ENCODE peak calls at places on chromosomes 7 and 10, in six cellular contexts. U is GM12878, Y is SK-N-SH, D is K562, W is HCT116, H is H1. N is an unnamed sample.

GRCh38 chr7:126574838-126575250 is 677.9 kb downstream of the GRM8 start:
- DNase-seq in U (no peak), Y (no peak), D (no peak), W (peak), H (no peak), N (peak)

GRCh38 chr7:99311702-99312101 is 14.0 kb upstream of the ARPC1A start:
- DNase-seq in U (no peak), Y (no peak), D (no peak), W (no peak), H (no peak), N (no peak)

GRCh38 chr7:132646064-132646463 is 69.8 kb upstream of the PLXNA4 start:
- DNase-seq in U (no peak), Y (no peak), D (no peak), W (no peak), H (peak), N (no peak)

GRCh38 chr7:141462958-141463357 is 88.3 kb upstream of the AGK start:
- DNase-seq in U (no peak), Y (no peak), D (no peak), W (no peak), H (no peak), N (no peak)

GRCh38 chr10:60646966-60647796 is 131.1 kb upstream of the CDK1 start:
- DNase-seq in U (peak), Y (peak), D (peak), W (peak), H (no peak), N (peak)

GRCh38 chr7:93092757-93093370 is 24.9 kb downstream of the SAMD9 start:
- DNase-seq in U (no peak), Y (no peak), D (no peak), W (peak), H (no peak), N (peak)

GRCh38 chr10:119104653-119105024 is 726 bp downstream of the DENND10 start:
- DNase-seq in U (no peak), Y (no peak), D (no peak), W (no peak), H (peak), N (no peak)

GRCh38 chr10:110226926-110227641 is 19.7 kb downstream of the MXI1 start:
- DNase-seq in U (no peak), Y (no peak), D (peak), W (peak), H (peak), N (no peak)

GRCh38 chr10:78360284-78360683 is 326.6 kb downstream of the RPS24 start:
- DNase-seq in U (no peak), Y (no peak), D (no peak), W (no peak), H (no peak), N (no peak)

GRCh38 chr7:48139461-48139860 is 31.8 kb upstream of the ABCA13 start:
- DNase-seq in U (no peak), Y (no peak), D (no peak), W (peak), H (no peak), N (no peak)

GRCh38 chr7:16684935-16685334 is 39.0 kb downstream of the BZW2 start:
- DNase-seq in U (no peak), Y (no peak), D (no peak), W (no peak), H (no peak), N (no peak)

GRCh38 chr10:132985546-132985900 is 43.2 kb upstream of the CFAP46 start:
- DNase-seq in U (no peak), Y (no peak), D (no peak), W (no peak), H (no peak), N (no peak)

GRCh38 chr10:102738692-102739121 is 5.0 kb upstream of the WBP1L start:
- DNase-seq in U (no peak), Y (no peak), D (no peak), W (no peak), H (no peak), N (no peak)

GRCh38 chr10:42732266-42732665 is 50.3 kb upstream of the BMS1 start:
- DNase-seq in U (no peak), Y (no peak), D (no peak), W (no peak), H (no peak), N (no peak)

GRCh38 chr10:42738669-42739068 is 43.9 kb upstream of the BMS1 start:
- DNase-seq in U (no peak), Y (no peak), D (no peak), W (no peak), H (no peak), N (no peak)

GRCh38 chr10:42734537-42734936 is 48.1 kb upstream of the BMS1 start:
- DNase-seq in U (no peak), Y (no peak), D (no peak), W (no peak), H (no peak), N (no peak)
- TF ChIP-seq SIN3A in U (no peak), Y (no peak), D (no peak), W (no peak), H (no peak), N (no peak)

DNA sequence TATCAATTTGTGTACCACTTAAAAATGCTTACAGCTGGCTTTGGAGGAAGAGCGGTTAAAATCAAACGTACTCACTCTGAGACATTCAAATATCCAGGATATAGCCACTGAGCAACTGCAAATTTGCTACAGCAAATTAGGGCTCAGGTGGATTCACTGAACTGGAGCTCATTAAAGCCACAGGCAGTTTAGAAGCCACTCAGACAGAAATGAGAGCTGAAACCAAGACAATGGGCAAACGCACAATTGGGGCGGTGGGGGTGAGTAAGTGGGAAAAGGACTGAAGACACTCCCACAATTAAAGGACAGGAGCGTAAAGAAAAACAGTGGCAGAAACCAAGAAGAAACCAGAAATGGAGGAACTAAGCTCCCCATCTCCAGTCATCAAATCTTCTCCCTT is 20.5 kb downstream of the MPP7 start:
- DNase-seq in U (no peak), Y (no peak), D (no peak), W (no peak), H (no peak), N (no peak)
- H3K4me3 ChIP-seq in U (no peak), Y (no peak), D (no peak), W (no peak), H (no peak), N (no peak)

GRCh38 chr7:41579961-41580935 is 122.6 kb downstream of the INHBA start:
- DNase-seq in U (no peak), Y (no peak), D (no peak), W (no peak), H (no peak), N (no peak)

GRCh38 chr7:41581041-41581440 is 121.8 kb downstream of the INHBA start:
- DNase-seq in U (no peak), Y (no peak), D (no peak), W (no peak), H (no peak), N (no peak)

GRCh38 chr7:41582116-41582515 is 120.8 kb downstream of the INHBA start:
- DNase-seq in U (no peak), Y (no peak), D (no peak), W (no peak), H (no peak), N (no peak)

GRCh38 chr7:41584746-41585145 is 118.1 kb downstream of the INHBA start:
- DNase-seq in U (no peak), Y (no peak), D (no peak), W (no peak), H (no peak), N (no peak)
- TF ChIP-seq POLR2AphosphoS5 in U (no peak), Y (no peak), D (no peak), W (no peak), H (no peak), N (no peak)

DNA sequence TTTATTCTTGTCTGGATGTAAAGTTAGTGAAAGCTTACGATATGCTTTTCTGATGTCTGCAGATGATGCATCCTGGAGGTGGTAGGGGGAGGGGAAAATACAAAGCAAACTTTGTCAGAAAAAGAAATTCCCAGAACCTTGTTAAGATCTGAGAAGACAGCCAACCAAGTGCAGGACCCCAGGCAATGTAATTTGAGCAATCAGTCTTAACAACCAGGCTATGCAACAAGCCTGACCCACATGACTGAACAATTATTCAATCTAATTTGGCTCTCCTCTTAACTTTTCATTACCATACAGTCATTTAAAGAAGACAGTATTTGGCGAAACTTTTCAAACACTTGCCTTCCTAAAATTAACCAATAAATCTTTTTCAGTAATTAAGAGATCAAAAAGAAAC is 74.5 kb downstream of the DNAJC1 start:
- DNase-seq in U (no peak), Y (no peak), D (peak), W (no peak), H (no peak), N (no peak)
- TF ChIP-seq SIN3A in U (no peak), Y (no peak), D (no peak), W (no peak), H (no peak), N (no peak)

GRCh38 chr10:103936022-103936421 is 18.0 kb upstream of the STN1 start:
- DNase-seq in U (no peak), Y (peak), D (no peak), W (no peak), H (no peak), N (no peak)

GRCh38 chr10:103932996-103933395 is 15.0 kb upstream of the STN1 start:
- DNase-seq in U (no peak), Y (no peak), D (no peak), W (no peak), H (no peak), N (no peak)

GRCh38 chr10:103931603-103932002 is 13.6 kb upstream of the STN1 start:
- DNase-seq in U (no peak), Y (peak), D (no peak), W (no peak), H (no peak), N (no peak)

GRCh38 chr10:103933557-103934121 is 15.7 kb upstream of the STN1 start:
- DNase-seq in U (no peak), Y (no peak), D (no peak), W (no peak), H (no peak), N (no peak)

DNA sequence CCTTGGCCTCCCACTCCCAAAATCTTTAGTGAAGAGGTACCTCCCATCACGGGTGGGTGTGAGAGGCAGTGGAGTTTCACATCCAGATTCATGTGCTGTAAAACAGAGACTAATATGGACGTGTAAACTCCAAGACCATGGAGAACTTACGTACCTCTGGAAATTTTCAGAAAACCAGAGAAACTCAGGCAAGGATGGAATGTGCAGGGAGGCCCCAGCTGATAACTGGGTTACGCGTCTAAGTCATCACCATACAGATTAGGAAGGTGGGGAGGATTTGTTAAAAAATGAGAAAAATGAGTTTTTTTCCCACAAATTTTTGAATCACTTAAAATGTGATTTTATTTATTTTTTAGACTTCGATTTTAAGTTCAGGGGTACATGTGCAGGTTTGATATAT is 16.3 kb upstream of the STN1 start:
- DNase-seq in U (no peak), Y (no peak), D (no peak), W (no peak), H (no peak), N (no peak)
- H3K4me3 ChIP-seq in U (no peak), Y (no peak), D (no peak), W (no peak), H (no peak), N (no peak)

GRCh38 chr10:120632047-120632446 is 175.0 kb downstream of the PLPP4 start:
- DNase-seq in U (no peak), Y (no peak), D (no peak), W (no peak), H (no peak), N (no peak)
- TF ChIP-seq POLR2AphosphoS5 in U (no peak), Y (no peak), D (no peak), W (no peak), H (no peak), N (no peak)